ENCODE peak calls at places on chromosomes 5 and 9, in nine cellular contexts. L is progenitor cell of endocrine pancreas, N is Calu3, Y is left ventricle myocardium inferior, K is Peyer's patch, B is GM12865, U is glutamatergic neuron, P is HFFc6, X is dorsolateral prefrontal cortex. I is an unnamed sample.

GRCh38 chr5:127518319-127518621 is 830 bp downstream of the PRRC1 start:
- DNase-seq in L (no peak), N (no peak), Y (no peak), K (no peak), B (peak; percentile 70), U (no peak), P (peak; percentile 74), X (no peak), I (no peak)

GRCh38 chr9:21070171-21070571 is 7.6 kb downstream of the IFNB1 start:
- DNase-seq in L (no peak), N (peak; percentile 6), Y (no peak), K (no peak), B (no peak), U (no peak), P (peak; percentile 96), X (no peak), I (no peak)

GRCh38 chr9:129140397-129141065 is 29.3 kb downstream of the PTPA start:
- DNase-seq in L (peak; percentile 30), N (peak; percentile 21), Y (peak; percentile 52), K (peak; percentile 65), B (peak; percentile 51), U (peak; percentile 66), P (peak; percentile 35), X (no peak), I (peak; percentile 31)

GRCh38 chr9:21326526-21327139 is 8.6 kb downstream of the KLHL9 start:
- DNase-seq in L (no peak), N (no peak), Y (no peak), K (no peak), B (peak; percentile 62), U (no peak), P (peak; percentile 29), X (no peak), I (peak; percentile 9)

GRCh38 chr5:75522025-75522424 is 10.3 kb downstream of the POLK start:
- DNase-seq in L (no peak), N (no peak), Y (no peak), K (no peak), B (no peak), U (no peak), P (no peak), X (no peak), I (no peak)

GRCh38 chr5:119943148-119943547 is 313.8 kb downstream of the FAM170A start:
- DNase-seq in L (no peak), N (no peak), Y (no peak), K (no peak), B (no peak), U (no peak), P (peak; percentile 39), X (no peak), I (no peak)

GRCh38 chr5:10633271-10634049 is 69.6 kb downstream of the ANKRD33B start:
- DNase-seq in L (no peak), N (no peak), Y (no peak), K (peak; percentile 50), B (peak; percentile 82), U (no peak), P (no peak), X (no peak), I (no peak)

GRCh38 chr9:124339603-124340146 is 75.6 kb downstream of the PSMB7 start:
- DNase-seq in L (no peak), N (no peak), Y (no peak), K (no peak), B (no peak), U (peak; percentile 35), P (no peak), X (no peak), I (peak; percentile 32)

GRCh38 chr9:109780453-109781033 is 545 bp downstream of the PALM2AKAP2 start:
- DNase-seq in L (no peak), N (no peak), Y (no peak), K (no peak), B (no peak), U (no peak), P (no peak), X (no peak), I (peak; percentile 23)

GRCh38 chr5:74647096-74647495 is 6.6 kb upstream of the ENC1 start:
- DNase-seq in L (no peak), N (no peak), Y (no peak), K (no peak), B (no peak), U (no peak), P (no peak), X (no peak), I (no peak)

GRCh38 chr9:99044827-99045226 is 60.1 kb upstream of the TGFBR1 start:
- DNase-seq in L (no peak), N (no peak), Y (no peak), K (no peak), B (no peak), U (no peak), P (peak; percentile 26), X (no peak), I (no peak)

GRCh38 chr9:113594484-113595299 is 131.2 kb downstream of the RGS3 start:
- DNase-seq in L (no peak), N (no peak), Y (no peak), K (no peak), B (no peak), U (no peak), P (no peak), X (no peak), I (no peak)

GRCh38 chr5:80192507-80193241 is 63.2 kb downstream of the SERINC5 start:
- DNase-seq in L (no peak), N (no peak), Y (no peak), K (no peak), B (no peak), U (no peak), P (peak; percentile 28), X (no peak), I (no peak)

GRCh38 chr5:90015584-90016018 is 394.0 kb downstream of the CETN3 start:
- DNase-seq in L (no peak), N (no peak), Y (no peak), K (no peak), B (peak; percentile 82), U (no peak), P (no peak), X (no peak), I (no peak)

GRCh38 chr5:67543704-67544103 is 347.1 kb upstream of the CD180 start:
- DNase-seq in L (no peak), N (no peak), Y (no peak), K (no peak), B (no peak), U (no peak), P (no peak), X (no peak), I (no peak)

GRCh38 chr9:129262261-129262660 is 84.2 kb upstream of the IER5L start:
- DNase-seq in L (no peak), N (no peak), Y (peak; percentile 6), K (no peak), B (no peak), U (no peak), P (no peak), X (no peak), I (no peak)

GRCh38 chr9:19935422-19935821 is 146.6 kb upstream of the SLC24A2 start:
- DNase-seq in L (no peak), N (no peak), Y (no peak), K (no peak), B (no peak), U (no peak), P (no peak), X (no peak), I (no peak)

DNA sequence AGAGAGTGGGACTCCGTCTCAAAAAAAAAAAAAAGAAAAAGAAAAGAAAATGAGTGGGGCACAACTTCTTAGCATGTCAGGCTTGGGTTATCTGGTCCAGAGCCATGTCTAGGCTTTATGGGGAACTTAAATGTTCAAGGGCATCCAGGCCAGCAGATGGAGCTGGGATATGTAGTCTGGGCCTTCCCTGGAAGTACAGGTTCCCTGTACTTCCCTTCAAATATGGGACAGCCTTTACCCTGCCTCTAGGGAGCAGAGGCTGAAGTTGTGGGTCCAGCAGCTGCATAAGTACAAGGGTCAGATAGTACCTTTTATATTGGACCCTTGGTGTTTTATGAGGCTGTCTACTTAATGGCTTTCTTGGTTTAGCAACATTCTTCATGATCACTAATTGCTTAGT is 42.1 kb downstream of the FAF2 start:
- DNase-seq in L (no peak), N (no peak), Y (no peak), K (peak; percentile 54), B (no peak), U (no peak), P (no peak), X (no peak), I (no peak)
- TF ChIP-seq CTCF in L (no peak), N (no peak), Y (no peak), K (no peak), B (no peak), U (no peak), P (no peak), X (no peak), I (no peak)

DNA sequence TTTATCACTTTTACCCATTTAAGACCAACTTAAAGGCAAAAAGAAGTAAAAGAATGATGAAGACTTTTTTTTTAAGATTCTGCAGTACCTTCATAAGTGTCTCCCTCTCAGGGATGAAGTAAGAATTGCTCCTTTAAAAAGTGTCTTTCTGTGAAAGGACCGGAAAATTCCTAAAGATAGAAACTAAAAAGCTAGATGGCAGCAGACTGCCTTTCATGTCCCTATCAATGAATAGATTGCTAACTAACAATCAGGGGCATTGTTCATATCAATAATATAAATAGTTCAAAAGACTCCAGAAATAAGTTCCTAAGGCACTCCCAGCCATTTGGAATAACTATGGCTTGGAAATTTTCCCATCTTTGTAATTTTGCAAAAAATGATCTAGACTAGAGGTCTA is 558.0 kb downstream of the PDE4D start:
- DNase-seq in L (no peak), N (no peak), Y (no peak), K (no peak), B (no peak), U (no peak), P (no peak), X (no peak), I (no peak)
- TF ChIP-seq CTCF in L (no peak), N (no peak), Y (peak; percentile 17), K (no peak), B (no peak), U (no peak), P (peak; percentile 30), X (peak; percentile 67), I (no peak)

GRCh38 chr9:131987232-131987631 is 92.4 kb downstream of the MED27 start:
- DNase-seq in L (no peak), N (no peak), Y (no peak), K (no peak), B (no peak), U (no peak), P (no peak), X (no peak), I (no peak)
- TF ChIP-seq CTCF in L (no peak), N (no peak), Y (no peak), K (no peak), B (no peak), U (no peak), P (no peak), X (no peak), I (no peak)

DNA sequence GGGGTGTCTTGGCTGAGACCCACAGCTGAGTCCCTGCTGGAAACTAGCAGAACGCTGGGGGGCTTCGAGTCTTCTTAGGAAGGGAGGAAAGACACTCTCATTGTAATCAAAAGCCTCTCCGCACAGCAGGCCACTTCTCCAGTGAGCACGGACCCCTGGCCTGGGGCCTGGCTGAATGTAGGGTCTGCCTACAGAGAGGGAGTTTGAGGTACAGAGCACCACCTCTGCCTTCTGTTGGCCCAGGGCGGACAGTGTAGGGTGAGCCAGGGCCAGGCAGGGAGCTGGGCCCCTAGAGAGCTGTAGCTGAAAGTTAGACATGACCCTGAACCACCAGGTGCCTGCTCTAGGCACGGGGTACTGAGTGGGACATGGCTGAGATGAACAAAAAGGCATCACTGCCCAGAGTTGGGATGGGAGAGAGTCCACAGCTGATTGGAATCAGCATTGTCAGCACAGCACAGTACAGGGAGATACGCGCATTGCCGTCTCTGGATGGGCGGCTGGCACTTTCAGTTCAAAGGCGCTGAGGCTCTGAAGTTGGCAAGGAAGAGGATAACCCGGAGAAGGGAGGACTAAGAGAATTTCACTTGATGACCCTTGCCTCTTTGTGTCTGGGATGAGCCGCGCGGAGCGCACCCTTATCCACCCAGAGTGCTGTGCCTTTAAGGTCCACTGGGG is 363 bp upstream of the SLC25A48 start:
- DNase-seq in L (no peak), N (no peak), Y (no peak), K (peak; percentile 73), B (no peak), U (no peak), P (peak; percentile 3), X (no peak), I (no peak)
- TF ChIP-seq CTCF in L (no peak), N (no peak), Y (peak; percentile 74), K (no peak), B (peak; percentile 70), U (no peak), P (peak; percentile 77), X (peak; percentile 75), I (peak; percentile 80)